ENCODE peak calls at places on chromosomes 16 and 17, in six cellular contexts. One of them, this sample, is unnamed.

GRCh38 chr17:79683365-79683764 is 47.4 kb upstream of the ENPP7 start:
- DNase-seq in left ventricle myocardium inferior: no peak
- DNase-seq in stimulated activated CD4-positive, alpha-beta T cell treated with anti-CD3 and anti-CD28 coated beads, Interleukin-1b, Interleukin-23, amount 100 ng/mL, for 48 hours: no peak
- DNase-seq in SK-N-MC: no peak
- DNase-seq in HCT116: no peak
- DNase-seq in cardiac muscle cell: no peak
- DNase-seq in this sample: no peak

GRCh38 chr16:12406840-12407690 is 396.6 kb downstream of the CPPED1 start:
- DNase-seq in SK-N-MC: no peak
- DNase-seq in cardiac muscle cell: no peak
- DNase-seq in left ventricle myocardium inferior: no peak
- DNase-seq in HCT116: no peak
- DNase-seq in stimulated activated CD4-positive, alpha-beta T cell treated with anti-CD3 and anti-CD28 coated beads, Interleukin-1b, Interleukin-23, amount 100 ng/mL, for 48 hours: no peak
- DNase-seq in this sample: no peak

GRCh38 chr17:65005858-65006257 is 50.7 kb downstream of the GNA13 start:
- DNase-seq in SK-N-MC: no peak
- DNase-seq in HCT116: no peak
- DNase-seq in left ventricle myocardium inferior: no peak
- DNase-seq in stimulated activated CD4-positive, alpha-beta T cell treated with anti-CD3 and anti-CD28 coated beads, Interleukin-1b, Interleukin-23, amount 100 ng/mL, for 48 hours: no peak
- DNase-seq in cardiac muscle cell: no peak
- DNase-seq in this sample: no peak

GRCh38 chr17:19238167-19238505 is 970 bp downstream of the EPN2 start:
- DNase-seq in SK-N-MC: no peak
- DNase-seq in left ventricle myocardium inferior: peak
- DNase-seq in cardiac muscle cell: no peak
- DNase-seq in HCT116: no peak
- DNase-seq in stimulated activated CD4-positive, alpha-beta T cell treated with anti-CD3 and anti-CD28 coated beads, Interleukin-1b, Interleukin-23, amount 100 ng/mL, for 48 hours: no peak
- DNase-seq in this sample: no peak

GRCh38 chr17:17018612-17019429 is 23.4 kb upstream of the MPRIP start:
- DNase-seq in cardiac muscle cell: no peak
- DNase-seq in SK-N-MC: no peak
- DNase-seq in stimulated activated CD4-positive, alpha-beta T cell treated with anti-CD3 and anti-CD28 coated beads, Interleukin-1b, Interleukin-23, amount 100 ng/mL, for 48 hours: no peak
- DNase-seq in left ventricle myocardium inferior: peak
- DNase-seq in HCT116: no peak
- DNase-seq in this sample: no peak

GRCh38 chr16:23027386-23027785 is 121.9 kb downstream of the USP31 start:
- DNase-seq in stimulated activated CD4-positive, alpha-beta T cell treated with anti-CD3 and anti-CD28 coated beads, Interleukin-1b, Interleukin-23, amount 100 ng/mL, for 48 hours: no peak
- DNase-seq in left ventricle myocardium inferior: no peak
- DNase-seq in HCT116: no peak
- DNase-seq in SK-N-MC: no peak
- DNase-seq in cardiac muscle cell: no peak
- DNase-seq in this sample: no peak

GRCh38 chr16:10465821-10466220 is 80.0 kb downstream of the ATF7IP2 start:
- DNase-seq in HCT116: no peak
- DNase-seq in left ventricle myocardium inferior: no peak
- DNase-seq in SK-N-MC: no peak
- DNase-seq in stimulated activated CD4-positive, alpha-beta T cell treated with anti-CD3 and anti-CD28 coated beads, Interleukin-1b, Interleukin-23, amount 100 ng/mL, for 48 hours: no peak
- DNase-seq in cardiac muscle cell: no peak
- DNase-seq in this sample: no peak

GRCh38 chr17:39872700-39873099 is 4.7 kb downstream of the ZPBP2 start:
- DNase-seq in cardiac muscle cell: peak
- DNase-seq in stimulated activated CD4-positive, alpha-beta T cell treated with anti-CD3 and anti-CD28 coated beads, Interleukin-1b, Interleukin-23, amount 100 ng/mL, for 48 hours: no peak
- DNase-seq in left ventricle myocardium inferior: no peak
- DNase-seq in HCT116: no peak
- DNase-seq in SK-N-MC: no peak
- DNase-seq in this sample: no peak

GRCh38 chr17:58250344-58251011 is 12.1 kb downstream of the LPO start:
- DNase-seq in cardiac muscle cell: no peak
- DNase-seq in left ventricle myocardium inferior: no peak
- DNase-seq in HCT116: no peak
- DNase-seq in SK-N-MC: no peak
- DNase-seq in stimulated activated CD4-positive, alpha-beta T cell treated with anti-CD3 and anti-CD28 coated beads, Interleukin-1b, Interleukin-23, amount 100 ng/mL, for 48 hours: no peak
- DNase-seq in this sample: no peak

GRCh38 chr17:69819316-69820087 is 255.5 kb upstream of the KCNJ16 start:
- DNase-seq in cardiac muscle cell: peak
- DNase-seq in SK-N-MC: no peak
- DNase-seq in left ventricle myocardium inferior: no peak
- DNase-seq in HCT116: no peak
- DNase-seq in stimulated activated CD4-positive, alpha-beta T cell treated with anti-CD3 and anti-CD28 coated beads, Interleukin-1b, Interleukin-23, amount 100 ng/mL, for 48 hours: no peak
- DNase-seq in this sample: no peak

GRCh38 chr17:15261063-15261817 is 3.9 kb downstream of the PMP22 start:
- DNase-seq in SK-N-MC: no peak
- DNase-seq in stimulated activated CD4-positive, alpha-beta T cell treated with anti-CD3 and anti-CD28 coated beads, Interleukin-1b, Interleukin-23, amount 100 ng/mL, for 48 hours: no peak
- DNase-seq in HCT116: no peak
- DNase-seq in cardiac muscle cell: peak
- DNase-seq in left ventricle myocardium inferior: peak
- DNase-seq in this sample: peak

GRCh38 chr17:82272495-82273326 is 789 bp downstream of the CSNK1D start:
- DNase-seq in cardiac muscle cell: no peak
- DNase-seq in SK-N-MC: no peak
- DNase-seq in left ventricle myocardium inferior: peak
- DNase-seq in stimulated activated CD4-positive, alpha-beta T cell treated with anti-CD3 and anti-CD28 coated beads, Interleukin-1b, Interleukin-23, amount 100 ng/mL, for 48 hours: peak
- DNase-seq in HCT116: no peak
- DNase-seq in this sample: no peak

GRCh38 chr16:4496305-4496704 is 20.1 kb downstream of the HMOX2 start:
- DNase-seq in HCT116: peak
- DNase-seq in SK-N-MC: no peak
- DNase-seq in stimulated activated CD4-positive, alpha-beta T cell treated with anti-CD3 and anti-CD28 coated beads, Interleukin-1b, Interleukin-23, amount 100 ng/mL, for 48 hours: no peak
- DNase-seq in left ventricle myocardium inferior: no peak
- DNase-seq in cardiac muscle cell: no peak
- DNase-seq in this sample: no peak

GRCh38 chr17:59440757-59441458 is 109.5 kb downstream of the YPEL2 start:
- DNase-seq in left ventricle myocardium inferior: peak
- DNase-seq in cardiac muscle cell: peak
- DNase-seq in SK-N-MC: peak
- DNase-seq in HCT116: peak
- DNase-seq in stimulated activated CD4-positive, alpha-beta T cell treated with anti-CD3 and anti-CD28 coated beads, Interleukin-1b, Interleukin-23, amount 100 ng/mL, for 48 hours: peak
- DNase-seq in this sample: peak

GRCh38 chr16:30622455-30623032 is 12.4 kb upstream of the ZNF689 start:
- DNase-seq in cardiac muscle cell: no peak
- DNase-seq in left ventricle myocardium inferior: no peak
- DNase-seq in SK-N-MC: no peak
- DNase-seq in HCT116: no peak
- DNase-seq in stimulated activated CD4-positive, alpha-beta T cell treated with anti-CD3 and anti-CD28 coated beads, Interleukin-1b, Interleukin-23, amount 100 ng/mL, for 48 hours: no peak
- DNase-seq in this sample: no peak

GRCh38 chr17:49108318-49108717 is 24.3 kb upstream of the B4GALNT2 start:
- DNase-seq in HCT116: no peak
- DNase-seq in cardiac muscle cell: peak
- DNase-seq in SK-N-MC: no peak
- DNase-seq in stimulated activated CD4-positive, alpha-beta T cell treated with anti-CD3 and anti-CD28 coated beads, Interleukin-1b, Interleukin-23, amount 100 ng/mL, for 48 hours: no peak
- DNase-seq in left ventricle myocardium inferior: no peak
- DNase-seq in this sample: peak

GRCh38 chr16:11016993-11017392 is 72.6 kb downstream of the CLEC16A start:
- DNase-seq in cardiac muscle cell: peak
- DNase-seq in SK-N-MC: no peak
- DNase-seq in left ventricle myocardium inferior: peak
- DNase-seq in HCT116: peak
- DNase-seq in stimulated activated CD4-positive, alpha-beta T cell treated with anti-CD3 and anti-CD28 coated beads, Interleukin-1b, Interleukin-23, amount 100 ng/mL, for 48 hours: peak
- DNase-seq in this sample: peak

GRCh38 chr17:43368740-43369506 is 29.9 kb upstream of the ARL4D start:
- DNase-seq in SK-N-MC: no peak
- DNase-seq in cardiac muscle cell: peak
- DNase-seq in HCT116: peak
- DNase-seq in left ventricle myocardium inferior: peak
- DNase-seq in stimulated activated CD4-positive, alpha-beta T cell treated with anti-CD3 and anti-CD28 coated beads, Interleukin-1b, Interleukin-23, amount 100 ng/mL, for 48 hours: peak
- DNase-seq in this sample: peak

GRCh38 chr17:46056800-46057304 is 57.8 kb downstream of the STH start:
- DNase-seq in stimulated activated CD4-positive, alpha-beta T cell treated with anti-CD3 and anti-CD28 coated beads, Interleukin-1b, Interleukin-23, amount 100 ng/mL, for 48 hours: no peak
- DNase-seq in HCT116: peak
- DNase-seq in cardiac muscle cell: peak
- DNase-seq in left ventricle myocardium inferior: no peak
- DNase-seq in SK-N-MC: no peak
- DNase-seq in this sample: no peak

GRCh38 chr17:10992097-10992496 is 154.2 kb upstream of the PIRT start:
- DNase-seq in cardiac muscle cell: no peak
- DNase-seq in stimulated activated CD4-positive, alpha-beta T cell treated with anti-CD3 and anti-CD28 coated beads, Interleukin-1b, Interleukin-23, amount 100 ng/mL, for 48 hours: no peak
- DNase-seq in SK-N-MC: no peak
- DNase-seq in left ventricle myocardium inferior: no peak
- DNase-seq in HCT116: no peak
- DNase-seq in this sample: no peak

GRCh38 chr17:43791589-43791988 is 11.4 kb downstream of the CFAP97D1 start:
- DNase-seq in left ventricle myocardium inferior: no peak
- DNase-seq in SK-N-MC: no peak
- DNase-seq in HCT116: peak
- DNase-seq in cardiac muscle cell: peak
- DNase-seq in stimulated activated CD4-positive, alpha-beta T cell treated with anti-CD3 and anti-CD28 coated beads, Interleukin-1b, Interleukin-23, amount 100 ng/mL, for 48 hours: no peak
- DNase-seq in this sample: peak

GRCh38 chr17:30093463-30094147 is 23.0 kb upstream of the NSRP1 start:
- DNase-seq in SK-N-MC: no peak
- DNase-seq in stimulated activated CD4-positive, alpha-beta T cell treated with anti-CD3 and anti-CD28 coated beads, Interleukin-1b, Interleukin-23, amount 100 ng/mL, for 48 hours: peak
- DNase-seq in left ventricle myocardium inferior: no peak
- DNase-seq in cardiac muscle cell: peak
- DNase-seq in HCT116: peak
- DNase-seq in this sample: peak

GRCh38 chr16:11007714-11008240 is 63.4 kb downstream of the CLEC16A start:
- DNase-seq in SK-N-MC: no peak
- DNase-seq in stimulated activated CD4-positive, alpha-beta T cell treated with anti-CD3 and anti-CD28 coated beads, Interleukin-1b, Interleukin-23, amount 100 ng/mL, for 48 hours: no peak
- DNase-seq in HCT116: no peak
- DNase-seq in cardiac muscle cell: no peak
- DNase-seq in left ventricle myocardium inferior: no peak
- DNase-seq in this sample: no peak

This sample was measured in globus pallidus.